ENCODE peak calls at places on chromosomes 16 and 17, in four cellular contexts. Z is foreskin fibroblast, V is WTC11, A is psoas muscle. D is an unnamed sample.

GRCh38 chr16:89538286-89538685 is 22.2 kb upstream of the RPL13 start:
- DNase-seq in Z (no peak), V (no peak), A (no peak), D (no peak)

GRCh38 chr17:17739388-17740066 is 58.3 kb downstream of the RAI1 start:
- DNase-seq in A (no peak), Z (peak), V (no peak), D (no peak)

GRCh38 chr17:82819015-82819414 is 20.8 kb downstream of the ZNF750 start:
- DNase-seq in A (no peak), V (no peak), Z (no peak), D (no peak)

GRCh38 chr16:87723224-87723619 is 42.6 kb downstream of the KLHDC4 start:
- DNase-seq in Z (peak), A (peak), V (no peak), D (no peak)

GRCh38 chr16:89678258-89678657 is 8.2 kb upstream of the CDK10 start:
- DNase-seq in Z (no peak), A (no peak), V (no peak), D (no peak)

GRCh38 chr17:4536742-4537411 is 18.3 kb downstream of the MYBBP1A start:
- DNase-seq in Z (peak), A (peak), V (no peak), D (no peak)

GRCh38 chr16:80569440-80570105 is 28.8 kb downstream of the DYNLRB2 start:
- DNase-seq in Z (peak), A (no peak), V (no peak), D (no peak)

GRCh38 chr17:4945176-4945943 is 3.0 kb downstream of the PFN1 start:
- DNase-seq in V (no peak), Z (peak), A (peak), D (no peak)

GRCh38 chr17:9241371-9241712 is 220.0 kb downstream of the NTN1 start:
- DNase-seq in V (no peak), Z (peak), A (peak), D (no peak)

GRCh38 chr16:29653436-29653835 is 9.6 kb upstream of the SPN start:
- DNase-seq in V (no peak), A (no peak), Z (no peak), D (no peak)

GRCh38 chr17:70563301-70563820 is 394.0 kb downstream of the KCNJ2 start:
- DNase-seq in Z (peak), A (no peak), V (no peak), D (no peak)

GRCh38 chr17:61555127-61555531 is 35.9 kb downstream of the NACA2 start:
- DNase-seq in A (no peak), V (no peak), Z (no peak), D (no peak)

DNA sequence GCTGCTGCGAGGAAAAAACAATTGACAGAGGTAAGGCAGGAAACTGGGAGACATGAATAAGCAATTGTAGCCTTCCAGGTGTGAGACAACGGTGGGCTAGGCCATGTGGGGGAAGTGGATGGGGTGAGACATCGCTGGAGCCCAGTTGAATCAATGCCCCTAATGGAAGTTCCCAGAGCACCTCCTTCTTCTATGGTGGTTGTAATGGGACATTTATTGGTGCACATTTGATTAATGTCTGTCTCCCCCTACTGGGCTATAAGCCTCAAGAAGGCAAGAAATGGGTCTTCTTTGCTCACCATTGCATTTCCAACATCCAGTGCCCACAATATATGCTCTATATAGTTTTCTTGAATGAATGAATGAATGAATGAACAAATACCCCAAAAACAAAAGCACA is 22.7 kb upstream of the CD300E start:
- DNase-seq in Z (no peak), V (no peak), A (no peak), D (no peak)
- TF ChIP-seq CTCF in Z (no peak), V (no peak), A (no peak), D (peak)

DNA sequence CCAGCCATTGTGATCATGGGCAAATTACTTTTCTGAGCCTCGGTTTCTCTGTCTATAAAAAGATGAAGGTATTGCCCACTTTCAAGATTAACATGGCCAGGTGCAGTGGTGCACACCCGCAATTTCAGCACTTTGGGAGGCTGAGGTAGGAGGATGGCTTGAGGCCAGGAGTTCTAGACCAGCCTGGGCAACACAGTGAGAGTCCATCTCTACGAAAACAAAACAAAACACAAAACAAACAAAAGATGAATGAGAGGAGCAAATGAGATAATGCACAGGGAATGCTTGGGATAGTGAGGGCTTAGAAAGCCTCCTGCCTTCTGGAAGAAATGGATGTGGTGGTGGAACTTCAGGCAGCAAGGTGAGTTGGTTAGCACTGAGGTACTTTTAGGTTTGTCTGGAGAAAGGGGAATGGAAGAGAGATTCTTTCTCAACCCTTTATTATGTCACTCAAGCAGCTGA is 8.5 kb downstream of the ADGRG3 start:
- DNase-seq in Z (no peak), A (no peak), V (no peak), D (no peak)
- TF ChIP-seq CTCF in Z (no peak), A (no peak), V (no peak), D (no peak)

GRCh38 chr16:10983175-10983558 is 38.8 kb downstream of the CLEC16A start:
- DNase-seq in A (no peak), Z (no peak), V (no peak), D (no peak)
- TF ChIP-seq CTCF in A (no peak), Z (no peak), V (no peak), D (no peak)

DNA sequence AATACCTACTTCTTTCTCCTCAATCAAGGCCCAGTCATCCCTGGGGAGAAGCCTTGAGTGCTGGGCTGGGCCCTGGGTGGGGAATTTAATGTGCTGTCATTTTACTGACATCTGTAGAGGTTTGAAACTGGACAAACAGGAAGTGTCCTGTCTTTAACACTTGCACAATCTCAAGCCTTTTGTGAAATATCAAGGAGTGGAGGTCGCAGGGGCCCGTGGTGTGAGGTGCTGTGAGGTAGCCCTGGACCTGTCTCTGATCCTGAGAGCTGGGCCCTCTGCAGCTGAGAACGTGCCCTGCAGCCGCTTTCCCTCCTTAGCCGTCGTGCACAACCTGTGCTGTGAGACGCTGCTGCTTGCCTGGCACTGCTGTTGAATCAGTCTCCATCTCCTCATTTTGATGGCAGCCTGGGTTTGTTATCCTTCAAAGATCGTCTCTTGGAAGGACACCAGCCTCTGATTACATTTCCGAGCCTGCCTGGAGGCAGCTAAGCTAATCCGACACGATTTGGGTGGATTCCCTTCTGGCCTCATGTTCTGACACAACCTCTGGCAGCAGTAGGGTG is 29.9 kb downstream of the SMARCE1 start:
- DNase-seq in Z (no peak), V (peak), A (no peak), D (no peak)
- TF ChIP-seq CTCF in Z (no peak), V (no peak), A (no peak), D (no peak)

GRCh38 chr17:15262291-15263205 is 2.6 kb downstream of the PMP22 start:
- DNase-seq in Z (peak), V (peak), A (peak), D (peak)
- TF ChIP-seq CTCF in Z (no peak), V (no peak), A (no peak), D (no peak)

D was measured in neural crest cell.